ENCODE peak calls at places on chromosome 4, in six cellular contexts. H is T1000, O is endothelial cell, U is NCI-H774, T is AG10803, V is activated gamma-delta T cell treated with Interleukin-2 at 50 U/mL for 16 hours. J is an unnamed sample.

GRCh38 chr4:85784348-85784747 is 309.4 kb downstream of the ARHGAP24 start:
- DNase-seq in U (no peak), O (no peak), H (no peak), V (no peak), T (no peak), J (no peak)

GRCh38 chr4:5890063-5890727 is 2.7 kb downstream of the CRMP1 start:
- DNase-seq in H (no peak), U (peak), T (no peak), O (peak), V (no peak), J (no peak)

GRCh38 chr4:130825283-130825682 is 1729.3 kb downstream of the C4orf33 start:
- DNase-seq in T (no peak), V (no peak), O (no peak), H (no peak), U (no peak), J (no peak)

GRCh38 chr4:114512595-114513295 is 85.9 kb upstream of the UGT8 start:
- DNase-seq in H (no peak), U (no peak), O (no peak), T (no peak), V (no peak), J (no peak)

GRCh38 chr4:2141762-2142520 is 82.8 kb downstream of the NAT8L start:
- DNase-seq in V (no peak), O (no peak), T (no peak), H (no peak), U (no peak), J (no peak)

GRCh38 chr4:16516796-16517413 is 290.6 kb upstream of the TAPT1 start:
- DNase-seq in U (no peak), T (peak), H (peak), V (no peak), O (no peak), J (no peak)

GRCh38 chr4:76982638-76983579 is 33.4 kb downstream of the SEPTIN11 start:
- DNase-seq in U (no peak), H (no peak), T (peak), V (no peak), O (no peak), J (no peak)

GRCh38 chr4:109846395-109847098 is 1.4 kb upstream of the LRIT3 start:
- DNase-seq in H (no peak), V (no peak), T (no peak), U (no peak), O (no peak), J (no peak)

GRCh38 chr4:26441110-26441509 is 49.2 kb downstream of the CCKAR start:
- DNase-seq in H (no peak), T (peak), U (no peak), O (no peak), V (no peak), J (no peak)

GRCh38 chr4:64230709-64231310 is 178.4 kb downstream of the TECRL start:
- DNase-seq in O (no peak), H (no peak), U (no peak), T (peak), V (no peak), J (no peak)

GRCh38 chr4:7957113-7957656 is 17.5 kb upstream of the AFAP1 start:
- DNase-seq in U (no peak), H (no peak), T (no peak), O (no peak), V (no peak), J (no peak)

GRCh38 chr4:114728426-114728825 is 129.8 kb downstream of the UGT8 start:
- DNase-seq in V (no peak), O (no peak), U (no peak), T (no peak), H (no peak), J (no peak)

GRCh38 chr4:3501126-3501824 is 30.9 kb downstream of the LRPAP1 start:
- DNase-seq in T (no peak), U (no peak), V (no peak), O (no peak), H (no peak), J (no peak)

GRCh38 chr4:77872723-77873435 is 10.2 kb downstream of the MRPL1 start:
- DNase-seq in O (no peak), V (no peak), U (no peak), T (no peak), H (no peak), J (no peak)

GRCh38 chr4:106583567-106583966 is 215.0 kb upstream of the GIMD1 start:
- DNase-seq in H (no peak), T (peak), V (no peak), U (no peak), O (no peak), J (no peak)

GRCh38 chr4:81827568-81828202 is 356.0 kb upstream of the RASGEF1B start:
- DNase-seq in U (no peak), T (no peak), H (no peak), V (no peak), O (no peak), J (no peak)

GRCh38 chr4:77751764-77752163 is 67.4 kb downstream of the CNOT6L start:
- DNase-seq in T (no peak), V (no peak), H (no peak), U (no peak), O (no peak), J (no peak)

GRCh38 chr4:147340111-147340510 is 140.8 kb upstream of the EDNRA start:
- DNase-seq in O (no peak), H (no peak), T (peak), U (no peak), V (no peak), J (no peak)

GRCh38 chr4:92184566-92184965 is 119.2 kb upstream of the GRID2 start:
- DNase-seq in U (no peak), O (no peak), T (no peak), H (no peak), V (no peak), J (no peak)

GRCh38 chr4:185567828-185568442 is 32.6 kb upstream of the PDLIM3 start:
- DNase-seq in O (no peak), T (peak), H (no peak), V (no peak), U (no peak), J (no peak)

GRCh38 chr4:3712936-3713335 is 53.2 kb upstream of the ADRA2C start:
- DNase-seq in V (no peak), T (no peak), U (no peak), H (no peak), O (no peak), J (no peak)

GRCh38 chr4:178633263-178633662 is 1191.0 kb upstream of the AGA start:
- DNase-seq in U (no peak), H (no peak), V (no peak), T (no peak), O (no peak), J (no peak)

GRCh38 chr4:172683016-172683415 is 485.6 kb upstream of the GALNT7 start:
- DNase-seq in O (no peak), V (no peak), T (no peak), H (no peak), U (no peak), J (no peak)

GRCh38 chr4:151957163-151957562 is 196.4 kb upstream of the GATB start:
- DNase-seq in T (peak), U (no peak), H (no peak), O (peak), V (no peak), J (no peak)

GRCh38 chr4:80286451-80286850 is 20.0 kb downstream of the FGF5 start:
- DNase-seq in T (no peak), U (no peak), O (no peak), V (no peak), H (no peak), J (no peak)

GRCh38 chr4:242121-242848 is 63.0 kb downstream of the ZNF732 start:
- DNase-seq in T (peak), V (peak), O (peak), H (peak), U (peak), J (peak)

GRCh38 chr4:87896020-87896621 is 63.4 kb downstream of the MEPE start:
- DNase-seq in V (no peak), T (peak), U (no peak), O (no peak), H (peak), J (no peak)